ENCODE peak calls at places on chromosomes 16 and 17, in ten cellular contexts. G is GM06990, U is upper lobe of right lung, B is uterus, K is fibroblast of pulmonary artery, Q is heart right ventricle, M is PC-3, F is adrenal gland, R is left ventricle myocardium inferior, X is fibroblast of mammary gland. O is an unnamed sample.

GRCh38 chr16:278863-279366 is 1.5 kb upstream of the ARHGDIG start:
- DNase-seq in B (no peak), U (no peak), G (no peak), X (peak; percentile 22), F (no peak), K (peak; percentile 55), R (no peak), M (peak; percentile 59), Q (peak; percentile 50), O (peak; percentile 69)

GRCh38 chr17:79862771-79863440 is 23.7 kb upstream of the CBX4 start:
- DNase-seq in B (no peak), K (no peak), G (no peak), M (no peak), U (no peak), Q (no peak), X (no peak), R (no peak), F (no peak), O (no peak)

GRCh38 chr17:73318861-73319260 is 7.1 kb upstream of the CDC42EP4 start:
- DNase-seq in G (no peak), K (no peak), U (no peak), Q (no peak), R (no peak), B (no peak), F (no peak), M (no peak), X (no peak), O (no peak)

GRCh38 chr16:75535901-75536300 is at the start of gene CHST5:
- DNase-seq in F (no peak), M (no peak), B (no peak), R (no peak), X (no peak), K (no peak), U (peak; percentile 31), Q (no peak), G (no peak), O (no peak)

GRCh38 chr17:73591278-73592078 is 52.8 kb downstream of the SDK2 start:
- DNase-seq in F (no peak), M (no peak), K (no peak), R (no peak), G (peak; percentile 32), X (no peak), U (no peak), B (no peak), Q (no peak), O (no peak)

GRCh38 chr17:67602974-67603373 is 114.8 kb upstream of the NOL11 start:
- DNase-seq in R (no peak), X (peak; percentile 65), M (peak; percentile 75), F (peak; percentile 29), Q (no peak), U (no peak), K (peak; percentile 49), B (no peak), G (peak; percentile 42), O (peak; percentile 70)

GRCh38 chr17:29145289-29146058 is 34.7 kb downstream of the MYO18A start:
- DNase-seq in F (peak; percentile 78), U (peak; percentile 85), R (peak; percentile 61), G (no peak), M (peak; percentile 57), B (peak; percentile 56), K (peak; percentile 89), X (peak; percentile 84), Q (peak; percentile 77), O (peak; percentile 93)

GRCh38 chr17:34156741-34157589 is 98.1 kb upstream of the CCL2 start:
- DNase-seq in G (no peak), K (no peak), R (no peak), F (no peak), U (peak; percentile 59), B (no peak), M (no peak), X (no peak), Q (no peak), O (no peak)

GRCh38 chr16:1183235-1183907 is 30.5 kb downstream of the CACNA1H start:
- DNase-seq in G (no peak), R (peak; percentile 58), F (peak; percentile 62), X (peak; percentile 22), U (no peak), M (no peak), Q (peak; percentile 53), B (peak; percentile 83), K (peak; percentile 71), O (peak; percentile 81)

GRCh38 chr17:57586099-57586702 is 158.9 kb downstream of the CCDC182 start:
- DNase-seq in G (no peak), F (no peak), K (no peak), U (no peak), X (no peak), R (no peak), B (no peak), Q (no peak), M (no peak), O (no peak)

GRCh38 chr16:68230176-68230571 is 5.8 kb downstream of the ESRP2 start:
- DNase-seq in Q (no peak), X (no peak), G (no peak), M (no peak), K (no peak), U (peak; percentile 39), F (no peak), B (no peak), R (no peak), O (no peak)

GRCh38 chr16:68227183-68227793 is 8.6 kb downstream of the ESRP2 start:
- DNase-seq in B (no peak), K (no peak), U (no peak), G (no peak), R (no peak), Q (no peak), F (no peak), X (no peak), M (no peak), O (no peak)

GRCh38 chr16:68229431-68230175 is 6.3 kb downstream of the ESRP2 start:
- DNase-seq in M (peak; percentile 64), G (no peak), K (peak; percentile 76), F (no peak), Q (no peak), B (peak; percentile 51), X (peak; percentile 65), R (no peak), U (no peak), O (peak; percentile 72)

GRCh38 chr16:68228652-68229051 is 7.3 kb downstream of the ESRP2 start:
- DNase-seq in X (no peak), F (no peak), G (no peak), M (no peak), K (no peak), U (no peak), Q (no peak), B (no peak), R (no peak), O (no peak)

DNA sequence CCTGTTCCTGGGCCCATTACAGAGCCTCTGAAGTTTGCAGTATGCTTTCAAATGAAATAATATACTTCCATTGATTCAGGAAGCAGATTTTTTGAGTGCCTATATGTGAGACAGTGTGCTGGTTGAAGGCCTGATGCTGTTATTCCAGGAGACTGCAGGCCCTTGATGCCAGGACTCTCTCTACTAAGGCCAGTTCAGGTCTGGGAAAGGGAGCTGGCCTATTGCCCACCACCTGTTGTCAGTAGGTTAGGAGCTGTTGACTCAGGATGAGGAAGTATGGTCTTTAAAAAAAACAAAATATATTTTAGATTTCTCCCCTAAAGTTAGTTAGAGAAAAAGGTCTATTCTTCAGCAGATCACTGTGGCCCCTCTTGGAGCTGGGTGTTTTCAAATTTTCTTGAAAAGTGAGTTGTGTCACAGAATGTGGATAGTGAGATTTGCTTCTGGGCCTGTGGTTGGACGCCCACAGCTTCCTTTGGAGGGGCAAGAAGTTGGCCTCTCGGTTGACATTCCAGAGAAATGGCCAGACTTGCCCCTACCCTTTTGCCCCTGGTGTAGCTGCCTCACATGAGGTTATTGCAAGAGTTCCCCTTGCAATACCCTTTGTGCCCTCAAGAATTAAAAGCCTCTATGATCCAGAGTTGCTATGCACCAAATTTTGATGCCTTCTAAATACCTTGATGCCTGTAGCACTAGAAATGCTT is 7.9 kb downstream of the ESRP2 start:
- DNase-seq in G (no peak), M (no peak), X (no peak), F (no peak), Q (no peak), U (no peak), R (no peak), B (no peak), K (no peak), O (no peak)
- TF ChIP-seq CTCF in G (no peak), M (no peak), X (no peak), F (no peak), Q (no peak), U (no peak), R (no peak), B (no peak), K (no peak), O (no peak)

GRCh38 chr17:58621174-58621573 is 70.7 kb downstream of the TEX14 start:
- DNase-seq in X (no peak), G (peak; percentile 74), U (no peak), K (no peak), M (no peak), Q (no peak), R (no peak), F (no peak), B (no peak), O (no peak)

GRCh38 chr17:58618336-58618735 is 73.5 kb downstream of the TEX14 start:
- DNase-seq in F (no peak), U (no peak), X (no peak), M (no peak), G (no peak), Q (no peak), K (no peak), R (no peak), B (no peak), O (no peak)

GRCh38 chr17:58615768-58616659 is 75.8 kb downstream of the TEX14 start:
- DNase-seq in X (no peak), U (no peak), Q (no peak), G (peak; percentile 76), M (no peak), B (no peak), K (no peak), F (no peak), R (no peak), O (no peak)

GRCh38 chr17:58614854-58615409 is 76.9 kb downstream of the TEX14 start:
- DNase-seq in Q (no peak), U (no peak), K (no peak), G (no peak), B (no peak), M (no peak), R (no peak), X (no peak), F (no peak), O (no peak)

GRCh38 chr17:58617563-58617962 is 74.3 kb downstream of the TEX14 start:
- DNase-seq in B (no peak), X (no peak), F (no peak), K (no peak), Q (no peak), U (no peak), G (peak; percentile 39), R (no peak), M (no peak), O (no peak)
- H3K4me3 ChIP-seq in B (no peak overlapping the region), X (no peak overlapping the region), F (no peak overlapping the region), K (no peak overlapping the region), Q (no peak overlapping the region), U (no peak overlapping the region), G (no peak overlapping the region), R (no peak overlapping the region), M (no peak overlapping the region), O (no peak overlapping the region)

GRCh38 chr17:81272616-81273015 is 22.5 kb downstream of the SLC38A10 start:
- DNase-seq in X (no peak), K (no peak), U (peak; percentile 88), R (no peak), B (no peak), F (no peak), Q (no peak), G (no peak), M (no peak), O (no peak)
- TF ChIP-seq CTCF in X (no peak), K (no peak), U (no peak), R (no peak), B (no peak), F (no peak), Q (no peak), G (no peak), M (no peak), O (no peak)

GRCh38 chr17:78766743-78767294 is 15.3 kb downstream of the CYTH1 start:
- DNase-seq in F (no peak), X (no peak), K (no peak), B (no peak), M (no peak), Q (no peak), U (no peak), R (no peak), G (no peak), O (no peak)
- H3K4me3 ChIP-seq in F (no peak overlapping the region), X (no peak overlapping the region), K (no peak overlapping the region), B (no peak overlapping the region), M (no peak overlapping the region), Q (no peak overlapping the region), U (no peak overlapping the region), R (no peak overlapping the region), G (no peak overlapping the region), O (no peak overlapping the region)

O was measured in choroid plexus epithelial cell.